ENCODE peak calls at places on chromosomes 1 and 21, in four cellular contexts. One of them, this sample, is unnamed.

GRCh38 chr1:183516725-183517124 is 44.4 kb downstream of the SMG7 start:
- DNase-seq in GM23248: no peak
- DNase-seq in Peyer's patch: no peak
- DNase-seq in DND-41: no peak
- DNase-seq in this sample: no peak

GRCh38 chr1:167247754-167248153 is 27.1 kb downstream of the POU2F1 start:
- DNase-seq in GM23248: no peak
- DNase-seq in Peyer's patch: no peak
- DNase-seq in DND-41: no peak
- DNase-seq in this sample: no peak

GRCh38 chr1:236502972-236503639 is 20.7 kb upstream of the LGALS8 start:
- DNase-seq in GM23248: peak; percentile 82
- DNase-seq in Peyer's patch: no peak
- DNase-seq in DND-41: no peak
- DNase-seq in this sample: no peak

GRCh38 chr1:212814989-212815388 is 23.3 kb downstream of the TATDN3 start:
- DNase-seq in GM23248: peak; percentile 14
- DNase-seq in Peyer's patch: no peak
- DNase-seq in DND-41: no peak
- DNase-seq in this sample: no peak

GRCh38 chr1:53398585-53399365 is 60.4 kb upstream of the DMRTB1 start:
- DNase-seq in GM23248: no peak
- DNase-seq in Peyer's patch: no peak
- DNase-seq in DND-41: no peak
- DNase-seq in this sample: no peak

GRCh38 chr1:200029035-200029623 is 1.6 kb downstream of the NR5A2 start:
- DNase-seq in GM23248: peak; percentile 65
- DNase-seq in Peyer's patch: peak; percentile 81
- DNase-seq in DND-41: no peak
- DNase-seq in this sample: no peak

GRCh38 chr1:67214420-67215174 is 48.3 kb downstream of the IL23R start:
- DNase-seq in GM23248: peak; percentile 56
- DNase-seq in Peyer's patch: no peak
- DNase-seq in DND-41: peak; percentile 33
- DNase-seq in this sample: peak; percentile 42

GRCh38 chr1:208107817-208108608 is 136.2 kb downstream of the PLXNA2 start:
- DNase-seq in GM23248: peak; percentile 96
- DNase-seq in Peyer's patch: peak; percentile 70
- DNase-seq in DND-41: no peak
- DNase-seq in this sample: no peak

GRCh38 chr1:150320667-150320978 is 710 bp upstream of the PRPF3 start:
- DNase-seq in GM23248: no peak
- DNase-seq in Peyer's patch: no peak
- DNase-seq in DND-41: no peak
- DNase-seq in this sample: no peak
- H3K4me3 ChIP-seq in GM23248: peak overlapping the region; percentile 86
- H3K4me3 ChIP-seq in Peyer's patch: peak overlapping the region; percentile 66
- H3K4me3 ChIP-seq in DND-41: peak overlapping the region; percentile 81
- H3K4me3 ChIP-seq in this sample: peak overlapping the region; percentile 88

GRCh38 chr1:13583964-13584791 is 546 bp downstream of the PDPN start:
- DNase-seq in GM23248: peak; percentile 72
- DNase-seq in Peyer's patch: peak; percentile 53
- DNase-seq in DND-41: no peak
- DNase-seq in this sample: no peak

GRCh38 chr1:13585996-13586395 is 2.4 kb downstream of the PDPN start:
- DNase-seq in GM23248: no peak
- DNase-seq in Peyer's patch: no peak
- DNase-seq in DND-41: no peak
- DNase-seq in this sample: no peak

GRCh38 chr1:13583592-13583963 is at the start of gene PDPN:
- DNase-seq in GM23248: peak; percentile 44
- DNase-seq in Peyer's patch: peak; percentile 51
- DNase-seq in DND-41: no peak
- DNase-seq in this sample: no peak

GRCh38 chr1:13585599-13585965 is 1.9 kb downstream of the PDPN start:
- DNase-seq in GM23248: no peak
- DNase-seq in Peyer's patch: no peak
- DNase-seq in DND-41: no peak
- DNase-seq in this sample: no peak

DNA sequence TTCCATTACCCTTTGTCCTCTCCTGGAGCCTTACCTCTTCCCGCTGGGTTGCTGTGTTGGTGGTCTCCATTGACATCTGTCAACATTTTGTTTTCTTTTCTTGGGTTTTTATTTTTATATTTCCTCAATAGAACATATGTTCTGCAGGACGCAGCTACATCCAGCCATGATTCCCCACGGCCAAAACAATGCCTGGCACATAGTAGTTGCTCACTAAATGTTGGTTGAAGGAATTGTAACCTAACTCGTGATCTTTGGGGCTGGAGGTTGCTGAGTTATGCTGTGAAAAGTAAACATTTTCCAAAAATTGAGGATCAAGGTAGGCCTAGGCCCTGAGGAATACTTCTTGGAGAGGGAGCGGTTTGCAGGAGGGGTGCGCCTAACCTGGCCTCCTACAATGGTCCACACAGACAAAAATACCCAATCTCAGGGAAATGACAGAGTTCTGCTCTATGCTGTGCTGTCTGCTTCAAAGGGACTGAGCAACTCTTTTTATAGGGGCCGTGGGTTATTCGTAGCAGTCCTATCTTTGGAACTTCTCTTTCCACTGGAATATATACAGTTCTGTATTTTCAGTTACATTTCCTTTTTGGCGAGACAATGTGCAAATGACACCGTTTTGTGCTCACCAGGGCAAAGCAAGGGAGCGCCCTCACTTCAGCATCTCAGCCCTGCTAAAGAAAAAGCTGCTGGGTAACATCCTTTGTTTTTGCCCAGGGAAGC is 1.4 kb downstream of the PDPN start:
- DNase-seq in GM23248: no peak
- DNase-seq in Peyer's patch: no peak
- DNase-seq in DND-41: no peak
- DNase-seq in this sample: no peak
- H3K4me3 ChIP-seq in GM23248: no peak overlapping the region
- H3K4me3 ChIP-seq in Peyer's patch: no peak overlapping the region
- H3K4me3 ChIP-seq in DND-41: no peak overlapping the region
- H3K4me3 ChIP-seq in this sample: no peak overlapping the region

GRCh38 chr1:201537966-201538617 is 835 bp upstream of the NAV1 start:
- DNase-seq in GM23248: peak; percentile 49
- DNase-seq in Peyer's patch: no peak
- DNase-seq in DND-41: no peak
- DNase-seq in this sample: no peak
- H3K4me3 ChIP-seq in GM23248: peak overlapping the region; percentile 91
- H3K4me3 ChIP-seq in Peyer's patch: peak overlapping the region; percentile 63
- H3K4me3 ChIP-seq in DND-41: no peak overlapping the region
- H3K4me3 ChIP-seq in this sample: peak overlapping the region; percentile 42

GRCh38 chr21:44088401-44088780 is 18.8 kb upstream of the PWP2 start:
- DNase-seq in GM23248: no peak
- DNase-seq in Peyer's patch: peak; percentile 88
- DNase-seq in DND-41: no peak
- DNase-seq in this sample: no peak
- H3K4me3 ChIP-seq in GM23248: no peak overlapping the region
- H3K4me3 ChIP-seq in Peyer's patch: peak overlapping the region; percentile 40
- H3K4me3 ChIP-seq in DND-41: no peak overlapping the region
- H3K4me3 ChIP-seq in this sample: no peak overlapping the region

DNA sequence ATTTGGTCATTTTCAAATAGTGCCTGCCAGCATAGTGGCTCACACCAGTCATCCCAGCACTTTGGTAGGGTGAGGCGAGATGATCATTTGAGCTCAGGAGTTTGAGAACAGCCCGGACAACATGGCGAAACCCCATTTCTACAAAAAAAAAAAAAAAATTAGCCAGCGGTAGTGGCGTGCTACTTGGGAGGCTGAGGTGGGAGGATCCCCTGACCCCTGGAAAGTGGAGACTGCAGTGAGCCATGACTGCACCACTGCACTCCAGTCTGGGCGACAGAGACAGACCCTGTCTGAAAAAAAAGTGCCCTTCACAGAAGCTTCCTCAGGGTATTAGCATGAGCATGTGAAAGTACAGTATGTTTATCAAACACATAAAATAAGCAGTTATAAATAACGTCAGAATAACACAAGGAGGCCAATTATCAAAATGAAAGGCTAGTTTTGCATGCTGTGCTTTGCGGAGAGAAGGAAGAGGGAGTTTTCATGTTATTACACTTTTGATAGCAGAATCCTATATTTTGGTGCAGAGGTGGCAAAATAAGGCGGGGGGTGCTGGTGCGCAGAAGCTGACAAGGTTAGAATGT is 785 bp upstream of the METTL13 start:
- DNase-seq in GM23248: no peak
- DNase-seq in Peyer's patch: no peak
- DNase-seq in DND-41: peak; percentile 31
- DNase-seq in this sample: no peak
- H3K4me3 ChIP-seq in GM23248: peak overlapping the region; percentile 69
- H3K4me3 ChIP-seq in Peyer's patch: peak overlapping the region; percentile 53
- H3K4me3 ChIP-seq in DND-41: peak overlapping the region; percentile 64
- H3K4me3 ChIP-seq in this sample: peak overlapping the region; percentile 59

DNA sequence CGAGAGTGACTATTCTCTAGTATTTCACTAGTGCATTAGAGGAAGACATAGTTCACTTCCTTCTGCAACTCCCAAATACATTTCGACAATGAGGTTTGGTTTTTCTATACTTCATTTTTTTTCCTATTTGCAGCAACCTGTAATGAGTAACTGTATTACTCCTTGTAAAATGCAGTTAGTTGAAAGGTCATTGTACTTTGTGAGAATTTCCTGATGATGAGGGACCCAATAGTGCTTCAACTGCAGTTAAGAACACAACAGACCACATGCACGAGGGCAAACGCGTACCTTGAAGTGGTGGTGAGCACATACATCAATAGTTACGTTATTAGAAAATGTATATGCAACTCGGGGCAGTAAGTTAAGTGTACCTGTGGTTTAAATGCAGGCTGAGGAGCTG is 171.8 kb downstream of the GABPA start:
- DNase-seq in GM23248: no peak
- DNase-seq in Peyer's patch: no peak
- DNase-seq in DND-41: no peak
- DNase-seq in this sample: no peak
- H3K4me3 ChIP-seq in GM23248: no peak overlapping the region
- H3K4me3 ChIP-seq in Peyer's patch: no peak overlapping the region
- H3K4me3 ChIP-seq in DND-41: no peak overlapping the region
- H3K4me3 ChIP-seq in this sample: no peak overlapping the region

DNA sequence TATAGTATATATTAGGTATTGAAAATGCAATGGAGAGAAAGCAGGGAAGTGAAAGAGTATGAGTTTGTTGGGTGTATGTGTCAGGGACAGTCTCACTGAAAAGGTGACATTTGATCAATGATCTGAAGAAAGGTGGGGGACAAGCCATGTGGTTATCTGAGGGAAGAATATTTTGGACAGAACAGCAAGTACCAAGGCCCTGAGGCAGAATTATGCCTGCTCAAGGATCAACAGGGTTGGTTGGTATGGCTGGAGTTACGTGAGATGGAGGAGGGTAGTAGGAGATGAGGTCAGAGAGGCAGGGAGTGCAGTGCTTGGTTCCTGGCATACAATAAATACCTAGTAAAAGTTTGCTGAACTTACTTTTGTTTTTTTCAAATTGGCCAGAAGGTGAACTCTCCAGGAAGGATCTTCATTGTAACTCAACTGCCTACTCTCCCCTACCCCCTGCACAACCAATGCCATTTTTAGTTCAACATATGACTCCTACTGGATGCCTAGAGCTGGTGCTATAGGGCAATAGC is 1.8 kb downstream of the LAMTOR2 start:
- DNase-seq in GM23248: no peak
- DNase-seq in Peyer's patch: no peak
- DNase-seq in DND-41: no peak
- DNase-seq in this sample: no peak
- H3K4me3 ChIP-seq in GM23248: no peak overlapping the region
- H3K4me3 ChIP-seq in Peyer's patch: no peak overlapping the region
- H3K4me3 ChIP-seq in DND-41: no peak overlapping the region
- H3K4me3 ChIP-seq in this sample: no peak overlapping the region